ENCODE peak calls at places on chromosomes 3 and 15, in nine cellular contexts. N is activated CD8-positive, alpha-beta memory T cell treated with anti-CD3 and anti-CD28 coated beads for 24 hours; H is fibroblast of mammary gland; X is GM03348; R is frontal cortex; G is LoVo; K is NCI-H446 treated with DMSO at 0.1 percent for 48 hours; W is cardiac muscle cell; C is T-cell. I is an unnamed sample.

GRCh38 chr3:8972614-8973013 is 9.3 kb upstream of the RAD18 start:
- DNase-seq in N (no peak), H (peak), X (peak), R (no peak), G (no peak), K (no peak), W (peak), C (no peak), I (no peak)

GRCh38 chr15:69685524-69686452 is 233.2 kb downstream of the RPLP1 start:
- DNase-seq in N (no peak), H (no peak), X (no peak), R (no peak), G (no peak), K (no peak), W (no peak), C (no peak), I (no peak)

GRCh38 chr3:42055291-42055690 is 35.9 kb upstream of the TRAK1 start:
- DNase-seq in N (no peak), H (peak), X (peak), R (no peak), G (no peak), K (no peak), W (peak), C (no peak), I (no peak)

GRCh38 chr15:40309344-40309862 is 1.7 kb upstream of the PLCB2 start:
- DNase-seq in N (no peak), H (no peak), X (no peak), R (no peak), G (no peak), K (no peak), W (no peak), C (no peak), I (no peak)

GRCh38 chr3:159144472-159144871 is 342.6 kb downstream of the MFSD1 start:
- DNase-seq in N (no peak), H (no peak), X (no peak), R (no peak), G (no peak), K (no peak), W (no peak), C (no peak), I (no peak)

GRCh38 chr15:40081691-40082194 is 26.9 kb downstream of the BMF start:
- DNase-seq in N (no peak), H (peak), X (peak), R (peak), G (peak), K (no peak), W (peak), C (no peak), I (no peak)

GRCh38 chr3:169964176-169964575 is 2.4 kb upstream of the SEC62 start:
- DNase-seq in N (no peak), H (peak), X (no peak), R (no peak), G (no peak), K (no peak), W (peak), C (no peak), I (no peak)

GRCh38 chr3:21750831-21751391 is at the start of gene ZNF385D:
- DNase-seq in N (no peak), H (peak), X (peak), R (peak), G (no peak), K (peak), W (peak), C (no peak), I (no peak)

GRCh38 chr3:130709671-130710070 is 37.0 kb downstream of the PIK3R4 start:
- DNase-seq in N (no peak), H (peak), X (peak), R (no peak), G (no peak), K (no peak), W (peak), C (no peak), I (no peak)

GRCh38 chr15:82624008-82624407 is 23.2 kb downstream of the CPEB1 start:
- DNase-seq in N (no peak), H (no peak), X (peak), R (no peak), G (no peak), K (no peak), W (no peak), C (no peak), I (no peak)

GRCh38 chr15:101097111-101097510 is 154.7 kb downstream of the CHSY1 start:
- DNase-seq in N (no peak), H (no peak), X (no peak), R (no peak), G (no peak), K (no peak), W (no peak), C (no peak), I (no peak)

GRCh38 chr15:65856821-65857455 is 12.4 kb upstream of the RAB11A start:
- DNase-seq in N (peak), H (peak), X (peak), R (no peak), G (peak), K (no peak), W (peak), C (peak), I (no peak)

GRCh38 chr3:127738192-127738840 is 65.6 kb downstream of the ABTB1 start:
- DNase-seq in N (no peak), H (peak), X (peak), R (no peak), G (peak), K (no peak), W (peak), C (no peak), I (no peak)

GRCh38 chr3:38662544-38662943 is 13.1 kb upstream of the SCN5A start:
- DNase-seq in N (no peak), H (peak), X (no peak), R (no peak), G (peak), K (peak), W (peak), C (no peak), I (no peak)

GRCh38 chr15:89130194-89130593 is 41.9 kb downstream of the ABHD2 start:
- DNase-seq in N (no peak), H (no peak), X (no peak), R (no peak), G (no peak), K (no peak), W (no peak), C (no peak), I (no peak)

GRCh38 chr3:123064914-123065313 is 1.9 kb upstream of the PDIA5 start:
- DNase-seq in N (peak), H (no peak), X (no peak), R (no peak), G (no peak), K (no peak), W (no peak), C (no peak), I (no peak)

GRCh38 chr3:44482721-44483120 is 5.3 kb upstream of the ZNF445 start:
- DNase-seq in N (no peak), H (no peak), X (no peak), R (no peak), G (no peak), K (no peak), W (no peak), C (no peak), I (no peak)

I was measured in D721Med.